ENCODE peak calls at places on chromosomes 3 and 15, in four cellular contexts. One of them, this sample, is unnamed.

GRCh38 chr3:51568041-51568440 is 29.5 kb downstream of the RAD54L2 start:
- DNase-seq in astrocyte: no peak
- DNase-seq in neural progenitor cell: peak; percentile 7
- DNase-seq in IMR-90: no peak
- DNase-seq in this sample: no peak

GRCh38 chr3:156455839-156456238 is 99.1 kb downstream of the SSR3 start:
- DNase-seq in astrocyte: no peak
- DNase-seq in neural progenitor cell: peak; percentile 53
- DNase-seq in IMR-90: no peak
- DNase-seq in this sample: no peak

GRCh38 chr15:28935316-28935715 is 49.5 kb downstream of the APBA2 start:
- DNase-seq in astrocyte: no peak
- DNase-seq in neural progenitor cell: no peak
- DNase-seq in IMR-90: no peak
- DNase-seq in this sample: no peak

GRCh38 chr3:29247088-29247745 is 33.7 kb upstream of the RBMS3 start:
- DNase-seq in astrocyte: no peak
- DNase-seq in neural progenitor cell: no peak
- DNase-seq in IMR-90: no peak
- DNase-seq in this sample: no peak

GRCh38 chr3:87082806-87083440 is 92.0 kb upstream of the VGLL3 start:
- DNase-seq in astrocyte: peak; percentile 37
- DNase-seq in neural progenitor cell: peak; percentile 75
- DNase-seq in IMR-90: peak; percentile 75
- DNase-seq in this sample: peak; percentile 2

GRCh38 chr3:134931045-134931775 is 136.2 kb downstream of the EPHB1 start:
- DNase-seq in astrocyte: no peak
- DNase-seq in neural progenitor cell: no peak
- DNase-seq in IMR-90: no peak
- DNase-seq in this sample: no peak

GRCh38 chr15:48005921-48006541 is 114.8 kb upstream of the SLC24A5 start:
- DNase-seq in astrocyte: no peak
- DNase-seq in neural progenitor cell: no peak
- DNase-seq in IMR-90: no peak
- DNase-seq in this sample: no peak

GRCh38 chr3:190384241-190384863 is 3.6 kb upstream of the CLDN16 start:
- DNase-seq in astrocyte: peak; percentile 46
- DNase-seq in neural progenitor cell: peak; percentile 28
- DNase-seq in IMR-90: peak; percentile 69
- DNase-seq in this sample: peak; percentile 76

GRCh38 chr3:123636431-123636841 is 51.6 kb upstream of the HACD2 start:
- DNase-seq in astrocyte: no peak
- DNase-seq in neural progenitor cell: peak; percentile 95
- DNase-seq in IMR-90: no peak
- DNase-seq in this sample: no peak

GRCh38 chr3:9793161-9793781 is 389 bp downstream of the ARPC4 start:
- DNase-seq in astrocyte: no peak
- DNase-seq in neural progenitor cell: peak; percentile 37
- DNase-seq in IMR-90: peak; percentile 44
- DNase-seq in this sample: no peak

GRCh38 chr15:77944002-77944867 is 133.3 kb downstream of the TBC1D2B start:
- DNase-seq in astrocyte: peak; percentile 72
- DNase-seq in neural progenitor cell: peak; percentile 91
- DNase-seq in IMR-90: peak; percentile 56
- DNase-seq in this sample: no peak

GRCh38 chr15:41161336-41161735 is 45.3 kb upstream of the INO80 start:
- DNase-seq in astrocyte: peak; percentile 42
- DNase-seq in neural progenitor cell: no peak
- DNase-seq in IMR-90: peak; percentile 36
- DNase-seq in this sample: no peak

GRCh38 chr3:165210727-165211126 is 14.5 kb upstream of the SLITRK3 start:
- DNase-seq in astrocyte: no peak
- DNase-seq in neural progenitor cell: no peak
- DNase-seq in IMR-90: no peak
- DNase-seq in this sample: no peak

GRCh38 chr15:55279746-55280351 is 9.8 kb downstream of the RAB27A start:
- DNase-seq in astrocyte: peak; percentile 95
- DNase-seq in neural progenitor cell: no peak
- DNase-seq in IMR-90: peak; percentile 95
- DNase-seq in this sample: peak; percentile 21

GRCh38 chr15:92651877-92652575 is 3.5 kb downstream of the FAM174B start:
- DNase-seq in astrocyte: no peak
- DNase-seq in neural progenitor cell: no peak
- DNase-seq in IMR-90: no peak
- DNase-seq in this sample: no peak

GRCh38 chr3:29468150-29468549 is 187.3 kb downstream of the RBMS3 start:
- DNase-seq in astrocyte: no peak
- DNase-seq in neural progenitor cell: no peak
- DNase-seq in IMR-90: no peak
- DNase-seq in this sample: no peak

GRCh38 chr3:137061186-137061585 is 103.4 kb downstream of the IL20RB start:
- DNase-seq in astrocyte: no peak
- DNase-seq in neural progenitor cell: no peak
- DNase-seq in IMR-90: no peak
- DNase-seq in this sample: no peak

GRCh38 chr15:91904942-91905341 is 51.4 kb downstream of the SLCO3A1 start:
- DNase-seq in astrocyte: no peak
- DNase-seq in neural progenitor cell: no peak
- DNase-seq in IMR-90: no peak
- DNase-seq in this sample: no peak

GRCh38 chr3:136146981-136147729 is 49.0 kb downstream of the MSL2 start:
- DNase-seq in astrocyte: peak; percentile 20
- DNase-seq in neural progenitor cell: no peak
- DNase-seq in IMR-90: no peak
- DNase-seq in this sample: no peak

GRCh38 chr3:66485291-66485968 is 15.4 kb downstream of the LRIG1 start:
- DNase-seq in astrocyte: peak; percentile 95
- DNase-seq in neural progenitor cell: no peak
- DNase-seq in IMR-90: peak; percentile 97
- DNase-seq in this sample: no peak

GRCh38 chr15:74264081-74264501 is 28.0 kb downstream of the CCDC33 start:
- DNase-seq in astrocyte: no peak
- DNase-seq in neural progenitor cell: peak; percentile 43
- DNase-seq in IMR-90: no peak
- DNase-seq in this sample: no peak

GRCh38 chr3:161508852-161509477 is 12.4 kb downstream of the OTOL1 start:
- DNase-seq in astrocyte: no peak
- DNase-seq in neural progenitor cell: no peak
- DNase-seq in IMR-90: no peak
- DNase-seq in this sample: no peak

GRCh38 chr3:55947406-55947805 is 460.3 kb upstream of the WNT5A start:
- DNase-seq in astrocyte: no peak
- DNase-seq in neural progenitor cell: no peak
- DNase-seq in IMR-90: no peak
- DNase-seq in this sample: no peak

GRCh38 chr3:152964901-152965609 is 130.1 kb downstream of the P2RY1 start:
- DNase-seq in astrocyte: no peak
- DNase-seq in neural progenitor cell: no peak
- DNase-seq in IMR-90: no peak
- DNase-seq in this sample: no peak

GRCh38 chr15:52232327-52232726 is 41.1 kb upstream of the GNB5 start:
- DNase-seq in astrocyte: no peak
- DNase-seq in neural progenitor cell: no peak
- DNase-seq in IMR-90: no peak
- DNase-seq in this sample: no peak

GRCh38 chr3:185155678-185156077 is 2.8 kb upstream of the C3orf70 start:
- DNase-seq in astrocyte: no peak
- DNase-seq in neural progenitor cell: no peak
- DNase-seq in IMR-90: no peak
- DNase-seq in this sample: no peak

GRCh38 chr3:194475978-194476377 is 10.8 kb downstream of the ATP13A3 start:
- DNase-seq in astrocyte: no peak
- DNase-seq in neural progenitor cell: no peak
- DNase-seq in IMR-90: no peak
- DNase-seq in this sample: no peak

GRCh38 chr3:194476784-194477183 is 10.0 kb downstream of the ATP13A3 start:
- DNase-seq in astrocyte: no peak
- DNase-seq in neural progenitor cell: no peak
- DNase-seq in IMR-90: no peak
- DNase-seq in this sample: no peak

GRCh38 chr3:194475138-194475932 is 11.5 kb downstream of the ATP13A3 start:
- DNase-seq in astrocyte: no peak
- DNase-seq in neural progenitor cell: no peak
- DNase-seq in IMR-90: peak; percentile 31
- DNase-seq in this sample: no peak

GRCh38 chr3:194472290-194472920 is 14.4 kb downstream of the ATP13A3 start:
- DNase-seq in astrocyte: peak; percentile 61
- DNase-seq in neural progenitor cell: peak; percentile 72
- DNase-seq in IMR-90: peak; percentile 82
- DNase-seq in this sample: peak; percentile 42

DNA sequence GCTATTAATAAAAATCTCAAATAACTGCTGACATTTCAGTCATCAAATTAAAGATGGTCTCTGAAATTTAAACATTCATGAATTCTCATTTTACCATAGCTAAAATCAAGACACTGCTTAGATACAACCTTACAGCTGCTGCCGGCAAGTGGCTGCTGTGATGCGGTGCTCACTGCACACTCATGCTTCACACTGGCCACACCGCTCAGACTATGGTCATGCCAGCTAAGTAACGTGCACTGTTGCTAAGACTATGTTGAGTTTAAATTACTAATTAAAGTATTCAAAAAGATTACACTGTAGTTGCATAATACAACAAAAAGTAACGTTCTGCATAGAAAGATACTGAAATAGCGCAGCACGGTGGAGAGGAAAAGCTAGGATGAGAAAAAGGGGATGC is 12.1 kb downstream of the ATP13A3 start:
- DNase-seq in astrocyte: no peak
- DNase-seq in neural progenitor cell: no peak
- DNase-seq in IMR-90: peak; percentile 44
- DNase-seq in this sample: no peak
- H3K9ac ChIP-seq in astrocyte: peak overlapping the region; percentile 7
- H3K9ac ChIP-seq in neural progenitor cell: no peak overlapping the region
- H3K9ac ChIP-seq in IMR-90: no peak overlapping the region
- H3K9ac ChIP-seq in this sample: no peak overlapping the region

GRCh38 chr3:98906230-98906629 is 4.7 kb upstream of the DCBLD2 start:
- DNase-seq in astrocyte: peak; percentile 96
- DNase-seq in neural progenitor cell: no peak
- DNase-seq in IMR-90: peak; percentile 90
- DNase-seq in this sample: no peak
- H3K4me3 ChIP-seq in astrocyte: peak overlapping the region; percentile 6
- H3K4me3 ChIP-seq in neural progenitor cell: no peak overlapping the region
- H3K4me3 ChIP-seq in IMR-90: peak overlapping the region; percentile 3
- H3K4me3 ChIP-seq in this sample: no peak overlapping the region

GRCh38 chr15:65869954-65870871 is 922 bp downstream of the RAB11A start:
- DNase-seq in astrocyte: peak; percentile 18
- DNase-seq in neural progenitor cell: peak; percentile 53
- DNase-seq in IMR-90: peak; percentile 31
- DNase-seq in this sample: no peak

GRCh38 chr15:65870889-65871533 is 1.7 kb downstream of the RAB11A start:
- DNase-seq in astrocyte: peak; percentile 64
- DNase-seq in neural progenitor cell: no peak
- DNase-seq in IMR-90: peak; percentile 77
- DNase-seq in this sample: no peak

GRCh38 chr15:65867244-65867643 is 2.0 kb upstream of the RAB11A start:
- DNase-seq in astrocyte: no peak
- DNase-seq in neural progenitor cell: no peak
- DNase-seq in IMR-90: no peak
- DNase-seq in this sample: no peak

GRCh38 chr15:65869127-65869953 is at the start of gene RAB11A:
- DNase-seq in astrocyte: peak; percentile 91
- DNase-seq in neural progenitor cell: peak; percentile 98
- DNase-seq in IMR-90: peak; percentile 96
- DNase-seq in this sample: peak; percentile 83

DNA sequence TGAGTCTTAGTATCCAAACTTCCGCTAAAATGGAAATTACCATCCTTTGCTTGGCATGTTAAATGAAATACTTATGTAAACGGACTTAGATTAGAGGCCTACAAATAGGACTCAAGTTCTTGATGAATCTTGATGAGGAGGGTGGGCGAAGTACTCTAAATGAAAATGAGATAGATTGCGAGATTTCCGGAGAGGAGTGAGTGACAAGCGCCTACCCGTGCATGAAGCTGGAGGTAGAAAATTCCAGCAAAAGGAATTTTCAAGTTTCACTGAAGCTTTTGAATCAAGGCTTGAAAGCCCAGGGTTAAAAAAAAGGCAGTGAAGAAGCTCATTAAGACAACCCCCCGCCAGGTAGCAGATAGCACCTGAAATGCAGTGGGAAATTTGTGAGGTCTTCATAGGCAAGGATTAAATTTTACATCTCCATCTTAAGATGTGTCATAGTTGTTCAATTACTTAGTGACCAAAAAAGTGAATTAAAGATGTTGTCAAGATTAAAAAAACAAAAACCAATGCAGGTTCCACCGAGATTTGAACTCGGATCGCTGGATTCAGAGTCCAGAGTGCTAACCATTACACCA is 655 bp upstream of the RAB11A start:
- DNase-seq in astrocyte: no peak
- DNase-seq in neural progenitor cell: peak; percentile 39
- DNase-seq in IMR-90: no peak
- DNase-seq in this sample: no peak
- H3K9ac ChIP-seq in astrocyte: peak overlapping the region; percentile 97
- H3K9ac ChIP-seq in neural progenitor cell: no peak overlapping the region
- H3K9ac ChIP-seq in IMR-90: no peak overlapping the region
- H3K9ac ChIP-seq in this sample: peak overlapping the region; percentile 98

DNA sequence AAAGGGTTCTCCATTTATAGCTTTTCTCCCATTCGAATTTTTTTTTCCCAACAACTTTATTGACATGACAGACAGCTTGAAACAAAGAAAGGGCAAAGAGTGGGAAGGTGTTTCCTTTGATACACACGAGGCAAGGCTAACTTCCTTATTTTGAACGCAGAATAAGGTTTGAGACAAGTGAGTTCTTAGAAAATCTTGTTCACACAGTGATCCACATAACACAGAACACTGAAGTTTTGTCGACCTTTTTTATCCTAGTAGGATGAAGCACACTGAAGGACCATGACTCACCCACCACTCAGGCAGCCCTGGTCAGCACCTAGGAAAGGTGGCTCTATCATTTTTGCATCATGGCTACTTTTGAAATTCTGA is 425.9 kb upstream of the MDFIC2 start:
- DNase-seq in astrocyte: no peak
- DNase-seq in neural progenitor cell: no peak
- DNase-seq in IMR-90: no peak
- DNase-seq in this sample: no peak
- H3K4me3 ChIP-seq in astrocyte: no peak overlapping the region
- H3K4me3 ChIP-seq in neural progenitor cell: no peak overlapping the region
- H3K4me3 ChIP-seq in IMR-90: no peak overlapping the region
- H3K4me3 ChIP-seq in this sample: no peak overlapping the region

GRCh38 chr15:75361361-75361988 is 6.9 kb downstream of the MAN2C1 start:
- DNase-seq in astrocyte: no peak
- DNase-seq in neural progenitor cell: no peak
- DNase-seq in IMR-90: no peak
- DNase-seq in this sample: no peak
- H3K9ac ChIP-seq in astrocyte: no peak overlapping the region
- H3K9ac ChIP-seq in neural progenitor cell: no peak overlapping the region
- H3K9ac ChIP-seq in IMR-90: no peak overlapping the region
- H3K9ac ChIP-seq in this sample: no peak overlapping the region

This sample was measured in keratinocyte.